ENCODE peak calls at places on chromosomes 5 and 9, in eight cellular contexts. F, M, U, G, Z, B, E and J are unnamed samples.

GRCh38 chr5:95620870-95621838 is 1.3 kb downstream of the GPR150 start:
- DNase-seq in F (no peak), M (peak), U (peak), G (peak), Z (no peak), B (peak), E (no peak), J (no peak)

GRCh38 chr9:96619109-96619435 is 571 bp downstream of the CDC14B start:
- DNase-seq in F (no peak), M (no peak), U (peak), G (no peak), Z (no peak), B (no peak), E (no peak), J (no peak)

GRCh38 chr9:133583586-133583985 is 25.6 kb downstream of the FAM163B start:
- DNase-seq in F (no peak), M (peak), U (no peak), G (no peak), Z (no peak), B (no peak), E (no peak), J (no peak)

GRCh38 chr5:146722361-146722779 is 156.2 kb downstream of the PPP2R2B start:
- DNase-seq in F (no peak), M (peak), U (no peak), G (no peak), Z (no peak), B (no peak), E (no peak), J (peak)

GRCh38 chr5:150153957-150154617 is 1.6 kb downstream of the PDGFRB start:
- DNase-seq in F (no peak), M (peak), U (no peak), G (no peak), Z (no peak), B (peak), E (no peak), J (peak)

GRCh38 chr9:8883313-8883712 is 1083.7 kb upstream of the DMAC1 start:
- DNase-seq in F (no peak), M (no peak), U (no peak), G (no peak), Z (no peak), B (peak), E (no peak), J (no peak)

GRCh38 chr5:17022296-17022695 is 86.2 kb upstream of the MYO10 start:
- DNase-seq in F (no peak), M (no peak), U (no peak), G (no peak), Z (no peak), B (no peak), E (no peak), J (no peak)

GRCh38 chr5:59709833-59710232 is 183.7 kb downstream of the PDE4D start:
- DNase-seq in F (peak), M (peak), U (no peak), G (no peak), Z (peak), B (peak), E (no peak), J (peak)

GRCh38 chr5:6812800-6813731 is 99.8 kb downstream of the TENT4A start:
- DNase-seq in F (peak), M (peak), U (peak), G (no peak), Z (peak), B (no peak), E (no peak), J (peak)

GRCh38 chr5:138805096-138805495 is 51.9 kb downstream of the CTNNA1 start:
- DNase-seq in F (no peak), M (no peak), U (no peak), G (no peak), Z (no peak), B (no peak), E (no peak), J (no peak)

GRCh38 chr9:133149130-133150015 is 14.3 kb downstream of the GBGT1 start:
- DNase-seq in F (peak), M (peak), U (peak), G (peak), Z (peak), B (peak), E (peak), J (peak)

GRCh38 chr5:92641031-92641962 is 939.7 kb downstream of the NR2F1-AS1 start:
- DNase-seq in F (peak), M (peak), U (no peak), G (no peak), Z (peak), B (no peak), E (no peak), J (peak)

GRCh38 chr9:135139366-135139965 is 52.0 kb downstream of the OLFM1 start:
- DNase-seq in F (no peak), M (no peak), U (no peak), G (no peak), Z (no peak), B (no peak), E (no peak), J (no peak)

GRCh38 chr9:131661954-131662621 is 77.8 kb downstream of the RAPGEF1 start:
- DNase-seq in F (no peak), M (no peak), U (no peak), G (no peak), Z (no peak), B (no peak), E (no peak), J (no peak)

GRCh38 chr5:32794086-32794485 is 83.0 kb downstream of the NPR3 start:
- DNase-seq in F (no peak), M (peak), U (no peak), G (no peak), Z (no peak), B (peak), E (no peak), J (peak)

GRCh38 chr5:153135416-153135815 is 355.1 kb upstream of the GRIA1 start:
- DNase-seq in F (no peak), M (no peak), U (no peak), G (no peak), Z (no peak), B (no peak), E (no peak), J (peak)

GRCh38 chr9:129414377-129415021 is 206.4 kb downstream of the C9orf50 start:
- DNase-seq in F (no peak), M (peak), U (no peak), G (peak), Z (peak), B (peak), E (peak), J (peak)

GRCh38 chr9:120583958-120584369 is 4.0 kb upstream of the CDK5RAP2 start:
- DNase-seq in F (no peak), M (peak), U (no peak), G (no peak), Z (peak), B (no peak), E (peak), J (peak)

GRCh38 chr5:108818613-108819272 is 71.0 kb downstream of the FER start:
- DNase-seq in F (no peak), M (peak), U (no peak), G (no peak), Z (peak), B (no peak), E (no peak), J (peak)

GRCh38 chr5:43560128-43560527 is 3.3 kb upstream of the PAIP1 start:
- DNase-seq in F (no peak), M (peak), U (no peak), G (no peak), Z (no peak), B (no peak), E (no peak), J (peak)

GRCh38 chr9:101409079-101409477 is 10.4 kb downstream of the ZNF189 start:
- DNase-seq in F (no peak), M (no peak), U (no peak), G (no peak), Z (no peak), B (no peak), E (no peak), J (no peak)

GRCh38 chr5:149731332-149731616 is 1.2 kb downstream of the PPARGC1B start:
- DNase-seq in F (no peak), M (no peak), U (no peak), G (no peak), Z (no peak), B (no peak), E (no peak), J (no peak)

GRCh38 chr5:81606150-81606549 is 144.7 kb downstream of the SSBP2 start:
- DNase-seq in F (no peak), M (no peak), U (no peak), G (no peak), Z (no peak), B (peak), E (no peak), J (no peak)

GRCh38 chr5:180494510-180495181 is 467 bp downstream of the CNOT6 start:
- DNase-seq in F (peak), M (peak), U (peak), G (peak), Z (no peak), B (peak), E (peak), J (no peak)

GRCh38 chr5:180495292-180495691 is 1.1 kb downstream of the CNOT6 start:
- DNase-seq in F (no peak), M (no peak), U (no peak), G (no peak), Z (no peak), B (peak), E (no peak), J (no peak)

GRCh38 chr5:180492226-180492903 is 1.8 kb upstream of the CNOT6 start:
- DNase-seq in F (no peak), M (no peak), U (no peak), G (no peak), Z (no peak), B (no peak), E (no peak), J (no peak)

GRCh38 chr5:180494060-180494509 is at the start of gene CNOT6:
- DNase-seq in F (peak), M (peak), U (peak), G (peak), Z (peak), B (peak), E (peak), J (peak)

DNA sequence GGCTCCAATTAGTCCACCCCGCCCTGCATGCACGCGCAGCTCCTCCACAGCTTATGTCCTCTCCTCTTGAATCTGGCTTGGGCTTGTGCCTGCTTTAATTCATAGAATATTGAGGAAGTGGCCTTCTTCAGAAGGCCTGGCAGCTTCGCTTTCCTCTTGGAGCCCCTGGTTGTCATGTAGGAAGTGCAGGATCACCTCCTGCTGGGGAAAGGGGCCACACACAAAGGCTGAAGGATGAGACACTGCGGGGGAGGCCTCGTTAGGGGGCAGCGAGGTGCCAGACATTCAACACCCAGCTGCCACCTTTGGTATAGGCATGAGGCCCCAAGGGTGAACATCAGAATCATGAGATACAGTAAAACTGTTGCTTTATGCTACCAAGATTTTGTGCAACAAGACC is 2.7 kb upstream of the CNOT6 start:
- DNase-seq in F (no peak), M (no peak), U (no peak), G (no peak), Z (no peak), B (no peak), E (no peak), J (no peak)
- TF ChIP-seq CTCF in F (no peak), M (no peak), U (no peak), G (no peak), Z (no peak), B (no peak), E (no peak), J (no peak)

GRCh38 chr5:148027505-148027904 is 36.3 kb upstream of the SPINK5 start:
- DNase-seq in F (no peak), M (no peak), U (no peak), G (no peak), Z (no peak), B (no peak), E (no peak), J (no peak)
- H3K4me3 ChIP-seq in F (no peak), M (no peak), U (no peak), G (no peak), Z (no peak), B (no peak), E (no peak), J (no peak)

DNA sequence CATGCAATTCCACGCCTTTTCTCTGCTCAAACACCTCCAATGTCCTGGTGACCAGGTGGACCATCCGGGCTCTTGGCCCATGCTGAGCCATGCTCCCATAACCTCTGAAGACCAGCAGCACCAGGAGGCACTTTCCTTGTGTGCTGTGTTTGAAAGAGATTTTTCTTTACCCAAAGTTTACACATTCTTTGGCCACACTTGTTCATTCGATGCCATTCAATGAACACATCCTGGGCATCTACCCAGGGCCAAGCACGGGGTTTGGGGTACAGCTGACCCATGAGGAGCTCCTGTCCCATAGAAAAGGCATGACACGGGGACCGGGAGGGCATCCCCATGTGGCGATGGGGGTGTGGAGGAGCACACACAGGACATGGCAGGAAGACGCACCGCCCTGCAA is 77.1 kb upstream of the IRX1 start:
- DNase-seq in F (no peak), M (no peak), U (no peak), G (no peak), Z (no peak), B (no peak), E (no peak), J (no peak)
- TF ChIP-seq CTCF in F (no peak), M (no peak), U (no peak), G (no peak), Z (no peak), B (no peak), E (no peak), J (no peak)

DNA sequence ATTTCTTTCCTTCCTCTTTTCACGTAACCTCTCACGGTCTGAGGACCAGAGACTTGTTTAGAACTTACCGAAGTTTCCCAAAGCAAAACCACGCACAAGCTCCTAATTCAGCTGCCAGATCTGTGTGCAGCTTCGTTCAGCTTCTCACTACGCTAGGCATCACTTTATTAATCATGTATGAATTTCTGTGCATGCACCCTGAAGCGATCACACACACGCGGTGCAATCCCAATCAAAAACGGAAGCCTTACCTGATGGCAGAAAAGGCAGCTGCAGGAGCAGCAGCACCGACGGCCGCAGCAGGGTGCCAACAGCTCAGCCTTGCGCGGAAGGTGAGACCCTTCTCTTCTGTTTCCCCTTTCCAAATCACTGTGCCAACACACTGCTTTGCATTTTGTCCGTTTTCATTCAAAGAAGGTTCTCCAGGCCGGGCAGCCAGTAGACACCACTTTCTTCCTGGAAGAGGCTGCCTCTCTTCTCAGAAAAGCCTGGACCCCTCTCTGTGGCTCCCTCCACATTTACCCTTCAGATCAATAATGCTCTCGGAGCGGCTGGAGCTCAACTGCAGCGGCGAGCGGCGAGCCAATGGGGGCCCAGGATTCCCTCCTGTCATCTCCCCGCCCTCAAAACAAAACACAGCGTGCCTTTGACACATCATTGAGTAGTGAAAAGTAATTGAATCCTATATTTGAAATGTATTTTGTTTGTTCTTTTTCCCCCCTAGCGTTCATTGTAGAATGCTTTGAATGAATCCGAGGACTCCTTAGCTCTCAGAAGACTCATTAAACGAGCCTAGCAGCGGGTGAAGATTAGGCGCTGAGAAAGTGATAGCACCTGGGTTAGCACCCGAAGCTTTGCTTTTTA is at the start of gene CDH12:
- DNase-seq in F (no peak), M (no peak), U (peak), G (no peak), Z (no peak), B (peak), E (no peak), J (no peak)
- H3K4me3 ChIP-seq in F (no peak), M (peak), U (no peak), G (peak), Z (no peak), B (peak), E (no peak), J (peak)

DNA sequence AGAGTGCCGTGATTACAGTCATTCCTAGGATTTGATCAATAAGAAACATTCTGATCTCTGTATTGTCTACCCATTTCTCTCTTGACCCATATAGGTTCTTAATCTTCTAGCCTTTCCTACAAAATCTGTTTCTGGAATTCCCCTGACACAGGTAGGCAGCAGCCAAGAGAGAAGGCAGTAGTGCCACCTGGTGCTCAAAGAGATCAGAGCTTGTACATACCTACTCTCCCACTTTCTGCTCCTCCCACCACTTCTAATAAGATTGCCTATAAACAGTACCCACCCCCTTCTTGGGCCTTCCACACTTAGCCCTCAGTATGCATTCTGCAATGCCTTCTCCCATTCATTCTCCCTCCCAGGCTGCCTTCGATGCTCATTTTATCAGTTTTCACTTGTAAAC is 117.4 kb upstream of the RORB start:
- DNase-seq in F (peak), M (peak), U (no peak), G (no peak), Z (no peak), B (peak), E (no peak), J (no peak)
- TF ChIP-seq CTCF in F (peak), M (peak), U (no peak), G (peak), Z (no peak), B (peak), E (no peak), J (no peak)

DNA sequence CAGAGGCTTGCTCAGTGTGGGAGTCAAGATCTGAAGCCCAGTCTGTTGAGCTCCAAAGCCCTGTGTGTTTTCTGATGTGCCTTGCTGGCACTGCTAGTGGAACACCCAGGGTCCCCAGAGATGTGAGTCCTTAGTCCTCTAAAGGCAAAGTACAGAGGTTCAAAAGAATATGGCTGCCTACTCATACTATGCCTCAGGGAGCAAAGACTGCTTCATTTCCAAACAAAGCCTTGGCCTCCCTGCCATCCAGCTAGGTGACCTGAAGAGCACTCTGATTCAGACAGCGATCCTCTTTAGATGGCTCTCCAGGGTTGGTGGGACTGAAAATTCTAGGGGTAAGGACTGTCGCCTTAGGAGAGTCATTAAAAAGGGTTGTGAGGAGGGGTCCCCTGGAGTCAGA is 2.0 kb downstream of the PRLR start:
- DNase-seq in F (no peak), M (no peak), U (no peak), G (no peak), Z (no peak), B (no peak), E (no peak), J (no peak)
- H3K4me3 ChIP-seq in F (no peak), M (peak), U (no peak), G (no peak), Z (no peak), B (no peak), E (no peak), J (no peak)

GRCh38 chr9:72718503-72718902 is 197.1 kb downstream of the TMC1 start:
- DNase-seq in F (no peak), M (no peak), U (no peak), G (no peak), Z (no peak), B (no peak), E (no peak), J (no peak)
- TF ChIP-seq CTCF in F (no peak), M (no peak), U (no peak), G (no peak), Z (no peak), B (peak), E (no peak), J (no peak)